ENCODE peak calls at places on chromosomes 1 and 21, in ten cellular contexts. A, N, W, V, O, K, L, U, C and B are unnamed samples.

GRCh38 chr1:233081686-233082085 is 131.3 kb downstream of the NTPCR start:
- DNase-seq in A (peak; percentile 14), N (no peak), W (no peak), V (no peak), O (no peak), K (no peak), L (no peak), U (no peak), C (no peak), B (peak; percentile 13)

GRCh38 chr1:112513112-112513870 is 4.5 kb downstream of the WNT2B start:
- DNase-seq in A (no peak), N (no peak), W (no peak), V (peak; percentile 73), O (no peak), K (no peak), L (no peak), U (no peak), C (no peak), B (no peak)

GRCh38 chr1:26915204-26915842 is 1.5 kb upstream of the NR0B2 start:
- DNase-seq in A (no peak), N (no peak), W (no peak), V (no peak), O (no peak), K (peak; percentile 50), L (no peak), U (no peak), C (no peak), B (no peak)

GRCh38 chr1:158246650-158247049 is 7.6 kb upstream of the CD1A start:
- DNase-seq in A (no peak), N (no peak), W (no peak), V (no peak), O (no peak), K (no peak), L (no peak), U (no peak), C (no peak), B (no peak)

GRCh38 chr1:155944396-155944728 is 2.9 kb downstream of the RXFP4 start:
- DNase-seq in A (no peak), N (no peak), W (no peak), V (no peak), O (no peak), K (no peak), L (no peak), U (no peak), C (no peak), B (no peak)

GRCh38 chr1:94081566-94082344 is 39.2 kb downstream of the ABCA4 start:
- DNase-seq in A (no peak), N (no peak), W (no peak), V (no peak), O (no peak), K (no peak), L (peak; percentile 94), U (no peak), C (no peak), B (no peak)

GRCh38 chr1:55275976-55276375 is 60.8 kb upstream of the USP24 start:
- DNase-seq in A (no peak), N (no peak), W (no peak), V (no peak), O (peak; percentile 76), K (no peak), L (no peak), U (no peak), C (no peak), B (no peak)

GRCh38 chr1:18646091-18646775 is 15.6 kb downstream of the PAX7 start:
- DNase-seq in A (no peak), N (no peak), W (peak; percentile 87), V (no peak), O (no peak), K (no peak), L (no peak), U (no peak), C (no peak), B (no peak)

GRCh38 chr1:201406831-201407406 is 7.8 kb upstream of the LAD1 start:
- DNase-seq in A (no peak), N (no peak), W (no peak), V (no peak), O (no peak), K (no peak), L (no peak), U (no peak), C (no peak), B (no peak)

GRCh38 chr1:193660428-193660827 is 474.0 kb upstream of the B3GALT2 start:
- DNase-seq in A (no peak), N (no peak), W (no peak), V (no peak), O (no peak), K (no peak), L (no peak), U (no peak), C (no peak), B (no peak)

GRCh38 chr21:46368533-46369285 is 44.8 kb downstream of the PCNT start:
- DNase-seq in A (no peak), N (no peak), W (no peak), V (no peak), O (no peak), K (no peak), L (no peak), U (peak; percentile 11), C (peak; percentile 86), B (no peak)

GRCh38 chr1:55213029-55213884 is 1.9 kb downstream of the USP24 start:
- DNase-seq in A (no peak), N (no peak), W (no peak), V (no peak), O (peak; percentile 63), K (no peak), L (no peak), U (no peak), C (peak; percentile 29), B (no peak)

GRCh38 chr1:243254927-243255790 is at the start of gene CEP170:
- DNase-seq in A (peak; percentile 89), N (peak; percentile 97), W (peak; percentile 99), V (peak; percentile 96), O (peak; percentile 98), K (peak; percentile 95), L (peak; percentile 71), U (peak; percentile 83), C (peak; percentile 89), B (peak; percentile 98)
- TF ChIP-seq CTCF in A (no peak), N (no peak), W (no peak), V (no peak), O (no peak), K (no peak), L (no peak), U (no peak), C (no peak), B (no peak)

DNA sequence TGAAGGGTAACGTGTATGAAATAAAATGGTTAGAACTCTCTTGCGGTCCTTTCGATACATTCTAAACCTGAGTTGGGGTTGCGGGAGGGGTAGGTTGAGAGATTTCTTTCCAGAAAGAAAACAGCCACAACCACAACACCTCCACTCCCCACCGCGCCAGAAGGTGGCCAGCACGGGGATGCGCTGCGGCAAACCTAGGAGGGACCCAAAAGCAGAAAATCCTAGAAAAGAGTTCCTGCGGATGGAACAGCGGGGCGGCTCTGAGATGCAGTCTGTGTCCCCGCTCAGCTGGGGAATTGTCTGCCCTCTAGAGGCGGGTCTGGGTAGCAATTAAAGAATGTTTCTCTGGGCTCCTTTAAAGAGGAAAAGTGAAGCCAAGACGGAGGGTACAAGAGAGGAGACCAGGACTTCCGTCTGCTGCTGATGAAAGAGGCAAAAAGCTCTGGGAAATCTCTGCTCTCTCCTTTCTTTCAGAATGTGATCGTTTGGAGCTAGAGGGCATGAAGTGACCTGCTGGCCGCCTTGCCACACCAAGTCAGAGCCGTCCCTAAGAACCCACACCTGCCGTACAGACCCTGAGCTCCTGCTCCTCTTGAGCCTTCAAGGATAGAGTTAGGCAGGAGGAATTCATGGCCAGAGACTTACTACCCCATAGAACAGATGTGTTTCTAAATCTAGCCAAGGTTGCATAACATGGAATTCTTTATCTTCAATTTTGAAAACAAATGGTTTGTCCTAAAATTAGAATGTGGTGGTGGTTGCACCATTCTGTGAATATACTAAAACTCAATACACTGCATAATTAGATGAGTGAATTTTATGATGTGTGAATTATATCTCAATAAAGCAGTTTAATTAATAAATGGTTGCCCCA is 46.5 kb upstream of the COA6 start:
- DNase-seq in A (peak; percentile 22), N (peak; percentile 47), W (peak; percentile 80), V (no peak), O (peak; percentile 78), K (no peak), L (no peak), U (peak; percentile 72), C (peak; percentile 73), B (peak; percentile 73)
- TF ChIP-seq CTCF in A (peak; percentile 61), N (peak; percentile 74), W (peak; percentile 81), V (peak; percentile 81), O (peak; percentile 84), K (peak; percentile 55), L (peak; percentile 79), U (peak; percentile 87), C (peak; percentile 87), B (peak; percentile 76)

DNA sequence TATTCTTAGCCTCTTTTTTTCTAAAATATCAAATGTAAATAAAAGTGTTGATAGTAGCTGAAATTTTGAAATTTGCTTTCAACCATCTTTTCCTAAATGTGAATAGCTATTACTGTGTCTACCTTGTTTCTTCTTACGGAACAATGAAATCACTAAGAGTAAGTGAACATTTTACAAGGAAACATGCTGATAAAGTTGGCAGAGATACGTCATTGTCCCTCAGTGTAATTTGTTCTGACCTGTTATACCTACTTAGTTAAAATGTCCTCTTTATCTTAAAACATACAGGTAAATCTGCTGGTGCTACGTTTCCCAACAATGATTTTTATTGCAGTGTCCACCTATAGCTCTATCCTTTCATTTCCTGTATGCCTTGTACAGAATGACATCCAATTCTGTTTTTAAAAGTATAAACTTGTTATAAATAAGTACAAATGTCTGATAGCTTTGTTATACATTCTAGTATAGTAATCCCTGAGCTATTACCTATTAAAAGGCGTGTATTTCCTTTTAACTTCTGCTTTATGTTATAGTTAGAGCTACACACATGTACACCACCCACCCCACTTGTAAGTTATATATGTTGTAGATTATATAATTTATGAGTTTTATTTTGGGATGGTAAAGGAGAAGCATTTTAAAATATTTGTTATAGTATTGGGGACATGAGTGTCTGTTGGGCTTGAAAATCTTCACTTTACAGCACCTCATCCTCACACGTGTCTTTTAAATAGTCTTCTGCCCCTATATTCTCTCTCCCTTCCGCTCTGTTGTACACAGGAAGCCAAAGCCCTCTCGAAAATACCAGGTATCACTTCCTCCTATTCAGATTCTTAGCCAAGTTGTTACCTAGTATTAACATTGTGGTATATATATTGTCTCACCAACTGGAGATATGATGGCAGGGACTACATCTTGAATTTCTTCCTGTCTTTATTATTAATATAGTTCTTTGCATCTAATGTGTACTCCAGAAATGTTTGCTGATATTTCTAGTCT is 25.2 kb downstream of the LAMC1 start:
- DNase-seq in A (no peak), N (no peak), W (no peak), V (no peak), O (no peak), K (no peak), L (no peak), U (no peak), C (peak; percentile 44), B (no peak)
- TF ChIP-seq CTCF in A (no peak), N (no peak), W (no peak), V (no peak), O (no peak), K (no peak), L (no peak), U (no peak), C (no peak), B (no peak)

GRCh38 chr1:102852583-102852982 is 255.7 kb downstream of the COL11A1 start:
- DNase-seq in A (no peak), N (no peak), W (peak; percentile 4), V (no peak), O (no peak), K (no peak), L (no peak), U (no peak), C (no peak), B (no peak)
- TF ChIP-seq CTCF in A (no peak), N (no peak), W (peak; percentile 17), V (peak; percentile 20), O (no peak), K (no peak), L (peak; percentile 42), U (no peak), C (no peak), B (no peak)